ENCODE peak calls at places on chromosomes 3 and 15, in six cellular contexts. One of them, this sample, is unnamed.

GRCh38 chr3:148735597-148735996 is 37.9 kb downstream of the AGTR1 start:
- DNase-seq in mucosa of descending colon: no peak
- DNase-seq in aorta: no peak
- DNase-seq in astrocyte of the spinal cord: peak; percentile 24
- DNase-seq in CD4-positive, alpha-beta memory T cell: no peak
- DNase-seq in AG10803: peak; percentile 34
- DNase-seq in this sample: no peak

GRCh38 chr15:33296856-33297255 is 13.9 kb upstream of the RYR3 start:
- DNase-seq in AG10803: peak; percentile 5
- DNase-seq in aorta: no peak
- DNase-seq in mucosa of descending colon: no peak
- DNase-seq in CD4-positive, alpha-beta memory T cell: no peak
- DNase-seq in astrocyte of the spinal cord: no peak
- DNase-seq in this sample: no peak

GRCh38 chr15:95267476-95267875 is 1036.1 kb downstream of the MCTP2 start:
- DNase-seq in aorta: no peak
- DNase-seq in AG10803: peak; percentile 18
- DNase-seq in mucosa of descending colon: no peak
- DNase-seq in CD4-positive, alpha-beta memory T cell: no peak
- DNase-seq in astrocyte of the spinal cord: no peak
- DNase-seq in this sample: no peak

GRCh38 chr3:134364061-134364935 is 9.9 kb downstream of the AMOTL2 start:
- DNase-seq in aorta: peak; percentile 96
- DNase-seq in mucosa of descending colon: peak; percentile 89
- DNase-seq in CD4-positive, alpha-beta memory T cell: no peak
- DNase-seq in astrocyte of the spinal cord: peak; percentile 99
- DNase-seq in AG10803: peak; percentile 99
- DNase-seq in this sample: peak; percentile 95

GRCh38 chr3:167776144-167776685 is 40.7 kb downstream of the SERPINI1 start:
- DNase-seq in mucosa of descending colon: no peak
- DNase-seq in AG10803: no peak
- DNase-seq in aorta: no peak
- DNase-seq in astrocyte of the spinal cord: no peak
- DNase-seq in CD4-positive, alpha-beta memory T cell: no peak
- DNase-seq in this sample: no peak

GRCh38 chr3:179309225-179310109 is 13.4 kb upstream of the ZNF639 start:
- DNase-seq in AG10803: no peak
- DNase-seq in aorta: no peak
- DNase-seq in mucosa of descending colon: no peak
- DNase-seq in astrocyte of the spinal cord: no peak
- DNase-seq in CD4-positive, alpha-beta memory T cell: no peak
- DNase-seq in this sample: no peak

GRCh38 chr3:39721076-39721475 is 88.3 kb upstream of the MYRIP start:
- DNase-seq in aorta: no peak
- DNase-seq in CD4-positive, alpha-beta memory T cell: no peak
- DNase-seq in mucosa of descending colon: no peak
- DNase-seq in AG10803: peak; percentile 38
- DNase-seq in astrocyte of the spinal cord: no peak
- DNase-seq in this sample: no peak

GRCh38 chr3:195260286-195260905 is 10.6 kb downstream of the XXYLT1 start:
- DNase-seq in mucosa of descending colon: no peak
- DNase-seq in CD4-positive, alpha-beta memory T cell: no peak
- DNase-seq in astrocyte of the spinal cord: no peak
- DNase-seq in AG10803: no peak
- DNase-seq in aorta: peak; percentile 68
- DNase-seq in this sample: no peak

GRCh38 chr15:32718082-32718821 is 448 bp downstream of the GREM1 start:
- DNase-seq in AG10803: no peak
- DNase-seq in aorta: no peak
- DNase-seq in mucosa of descending colon: peak; percentile 59
- DNase-seq in astrocyte of the spinal cord: peak; percentile 43
- DNase-seq in CD4-positive, alpha-beta memory T cell: no peak
- DNase-seq in this sample: no peak

GRCh38 chr15:70201376-70201775 is 103.7 kb upstream of the TLE3 start:
- DNase-seq in aorta: no peak
- DNase-seq in mucosa of descending colon: no peak
- DNase-seq in AG10803: no peak
- DNase-seq in astrocyte of the spinal cord: no peak
- DNase-seq in CD4-positive, alpha-beta memory T cell: no peak
- DNase-seq in this sample: no peak

GRCh38 chr15:57626713-57627440 is 35.2 kb downstream of the MYZAP start:
- DNase-seq in CD4-positive, alpha-beta memory T cell: no peak
- DNase-seq in astrocyte of the spinal cord: no peak
- DNase-seq in mucosa of descending colon: no peak
- DNase-seq in AG10803: no peak
- DNase-seq in aorta: no peak
- DNase-seq in this sample: no peak

GRCh38 chr3:44522494-44522933 is 32.5 kb upstream of the ZKSCAN7 start:
- DNase-seq in astrocyte of the spinal cord: no peak
- DNase-seq in AG10803: peak; percentile 9
- DNase-seq in mucosa of descending colon: no peak
- DNase-seq in aorta: no peak
- DNase-seq in CD4-positive, alpha-beta memory T cell: no peak
- DNase-seq in this sample: no peak

GRCh38 chr15:65816441-65816840 is 24.3 kb upstream of the DENND4A start:
- DNase-seq in mucosa of descending colon: no peak
- DNase-seq in CD4-positive, alpha-beta memory T cell: no peak
- DNase-seq in AG10803: no peak
- DNase-seq in aorta: no peak
- DNase-seq in astrocyte of the spinal cord: no peak
- DNase-seq in this sample: no peak

GRCh38 chr3:71247221-71247947 is 336.1 kb downstream of the FOXP1 start:
- DNase-seq in aorta: no peak
- DNase-seq in AG10803: peak; percentile 23
- DNase-seq in mucosa of descending colon: no peak
- DNase-seq in astrocyte of the spinal cord: no peak
- DNase-seq in CD4-positive, alpha-beta memory T cell: no peak
- DNase-seq in this sample: no peak

DNA sequence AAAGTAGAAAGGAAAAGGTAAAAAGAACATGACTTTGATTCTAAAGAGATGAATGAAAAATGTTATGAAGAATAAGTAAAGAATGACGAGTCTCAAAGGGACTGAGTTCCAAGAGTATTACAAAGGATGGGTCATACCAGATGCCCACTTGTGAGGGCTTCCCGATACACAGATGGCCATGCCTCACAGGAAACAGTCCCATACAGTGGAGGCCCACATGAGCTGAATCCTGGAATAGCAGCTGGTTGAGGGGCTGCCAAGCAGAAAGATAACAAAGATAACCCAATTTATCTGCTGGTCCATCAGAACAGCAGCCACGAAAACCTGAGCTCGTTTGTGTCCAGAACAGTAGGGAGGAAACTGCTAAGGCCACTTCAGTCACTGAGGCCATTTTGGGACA is 3.7 kb downstream of the SSR3 start:
- DNase-seq in astrocyte of the spinal cord: peak; percentile 39
- DNase-seq in mucosa of descending colon: no peak
- DNase-seq in CD4-positive, alpha-beta memory T cell: no peak
- DNase-seq in aorta: no peak
- DNase-seq in AG10803: peak; percentile 73
- DNase-seq in this sample: no peak
- H3K4me3 ChIP-seq in astrocyte of the spinal cord: no peak overlapping the region
- H3K4me3 ChIP-seq in mucosa of descending colon: no peak overlapping the region
- H3K4me3 ChIP-seq in CD4-positive, alpha-beta memory T cell: no peak overlapping the region
- H3K4me3 ChIP-seq in aorta: no peak overlapping the region
- H3K4me3 ChIP-seq in AG10803: peak overlapping the region; percentile 11
- H3K4me3 ChIP-seq in this sample: no peak overlapping the region

GRCh38 chr15:76333720-76334437 is 2.7 kb upstream of the ISL2 start:
- DNase-seq in aorta: no peak
- DNase-seq in CD4-positive, alpha-beta memory T cell: no peak
- DNase-seq in astrocyte of the spinal cord: no peak
- DNase-seq in AG10803: no peak
- DNase-seq in mucosa of descending colon: no peak
- DNase-seq in this sample: no peak

GRCh38 chr15:76334438-76335004 is 2.1 kb upstream of the ISL2 start:
- DNase-seq in AG10803: no peak
- DNase-seq in aorta: no peak
- DNase-seq in astrocyte of the spinal cord: no peak
- DNase-seq in mucosa of descending colon: no peak
- DNase-seq in CD4-positive, alpha-beta memory T cell: no peak
- DNase-seq in this sample: no peak

GRCh38 chr15:76336254-76337046 is at the start of gene ISL2:
- DNase-seq in aorta: peak; percentile 66
- DNase-seq in CD4-positive, alpha-beta memory T cell: no peak
- DNase-seq in mucosa of descending colon: peak; percentile 79
- DNase-seq in astrocyte of the spinal cord: peak; percentile 38
- DNase-seq in AG10803: peak; percentile 96
- DNase-seq in this sample: no peak

GRCh38 chr15:76335851-76336253 is 721 bp upstream of the ISL2 start:
- DNase-seq in AG10803: no peak
- DNase-seq in astrocyte of the spinal cord: no peak
- DNase-seq in CD4-positive, alpha-beta memory T cell: no peak
- DNase-seq in mucosa of descending colon: no peak
- DNase-seq in aorta: no peak
- DNase-seq in this sample: no peak

DNA sequence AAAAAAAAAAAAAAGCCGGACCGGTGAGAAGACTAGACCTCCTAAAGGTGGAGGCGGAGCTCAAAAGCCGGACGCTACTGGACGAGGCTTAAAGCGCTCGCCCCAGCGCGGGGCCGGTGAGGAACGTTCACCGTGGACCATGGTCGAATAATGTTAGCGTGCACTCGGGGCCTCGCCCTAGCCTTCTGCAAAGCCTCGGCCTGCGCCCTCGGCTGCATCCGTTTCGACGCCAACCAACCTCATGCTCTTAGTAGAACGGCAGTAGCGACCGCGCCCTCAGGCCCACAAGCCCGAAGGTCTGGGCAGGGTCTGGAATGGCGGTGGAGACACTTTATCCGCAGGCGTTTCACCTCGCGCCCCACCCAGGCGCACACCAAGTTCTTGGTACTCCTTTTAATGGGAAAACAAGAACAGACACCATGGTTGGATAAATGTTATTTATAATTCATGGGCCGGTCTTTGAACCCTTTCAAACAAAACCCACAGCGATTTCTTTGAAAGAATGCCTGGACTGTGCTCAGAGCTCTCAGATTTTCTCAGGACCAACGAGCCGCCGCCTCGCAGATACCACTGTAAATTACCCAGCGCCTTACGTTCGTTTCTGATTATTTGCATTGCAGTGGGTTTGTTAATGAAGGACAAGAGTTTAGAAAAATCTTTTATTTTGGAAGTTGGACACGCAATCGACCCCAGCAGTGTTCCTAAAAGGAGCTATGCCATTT is 1.3 kb upstream of the ISL2 start:
- DNase-seq in aorta: no peak
- DNase-seq in CD4-positive, alpha-beta memory T cell: no peak
- DNase-seq in AG10803: no peak
- DNase-seq in mucosa of descending colon: peak; percentile 55
- DNase-seq in astrocyte of the spinal cord: no peak
- DNase-seq in this sample: no peak
- H3K4me3 ChIP-seq in aorta: no peak overlapping the region
- H3K4me3 ChIP-seq in CD4-positive, alpha-beta memory T cell: no peak overlapping the region
- H3K4me3 ChIP-seq in AG10803: peak overlapping the region; percentile 57
- H3K4me3 ChIP-seq in mucosa of descending colon: no peak overlapping the region
- H3K4me3 ChIP-seq in astrocyte of the spinal cord: no peak overlapping the region
- H3K4me3 ChIP-seq in this sample: no peak overlapping the region

GRCh38 chr15:71809346-71809745 is 1.0 kb upstream of the NR2E3 start:
- DNase-seq in aorta: no peak
- DNase-seq in CD4-positive, alpha-beta memory T cell: no peak
- DNase-seq in mucosa of descending colon: no peak
- DNase-seq in AG10803: no peak
- DNase-seq in astrocyte of the spinal cord: no peak
- DNase-seq in this sample: no peak

GRCh38 chr15:71808311-71809020 is 1.9 kb upstream of the NR2E3 start:
- DNase-seq in AG10803: no peak
- DNase-seq in CD4-positive, alpha-beta memory T cell: no peak
- DNase-seq in aorta: no peak
- DNase-seq in mucosa of descending colon: no peak
- DNase-seq in astrocyte of the spinal cord: no peak
- DNase-seq in this sample: no peak

GRCh38 chr15:71807691-71808091 is 2.7 kb upstream of the NR2E3 start:
- DNase-seq in mucosa of descending colon: no peak
- DNase-seq in CD4-positive, alpha-beta memory T cell: no peak
- DNase-seq in aorta: no peak
- DNase-seq in AG10803: peak; percentile 9
- DNase-seq in astrocyte of the spinal cord: peak; percentile 29
- DNase-seq in this sample: no peak

GRCh38 chr15:71806452-71806931 is 3.9 kb upstream of the NR2E3 start:
- DNase-seq in mucosa of descending colon: no peak
- DNase-seq in astrocyte of the spinal cord: peak; percentile 53
- DNase-seq in aorta: no peak
- DNase-seq in CD4-positive, alpha-beta memory T cell: no peak
- DNase-seq in AG10803: peak; percentile 12
- DNase-seq in this sample: no peak

GRCh38 chr15:71807125-71807629 is 3.2 kb upstream of the NR2E3 start:
- DNase-seq in mucosa of descending colon: no peak
- DNase-seq in astrocyte of the spinal cord: no peak
- DNase-seq in aorta: no peak
- DNase-seq in AG10803: no peak
- DNase-seq in CD4-positive, alpha-beta memory T cell: no peak
- DNase-seq in this sample: no peak
- H3K4me3 ChIP-seq in mucosa of descending colon: no peak overlapping the region
- H3K4me3 ChIP-seq in astrocyte of the spinal cord: no peak overlapping the region
- H3K4me3 ChIP-seq in aorta: no peak overlapping the region
- H3K4me3 ChIP-seq in AG10803: no peak overlapping the region
- H3K4me3 ChIP-seq in CD4-positive, alpha-beta memory T cell: no peak overlapping the region
- H3K4me3 ChIP-seq in this sample: no peak overlapping the region

GRCh38 chr3:152595975-152596832 is 238.7 kb upstream of the P2RY1 start:
- DNase-seq in AG10803: peak; percentile 87
- DNase-seq in aorta: peak; percentile 50
- DNase-seq in CD4-positive, alpha-beta memory T cell: peak; percentile 0
- DNase-seq in astrocyte of the spinal cord: peak; percentile 93
- DNase-seq in mucosa of descending colon: peak; percentile 42
- DNase-seq in this sample: peak; percentile 66
- H3K4me3 ChIP-seq in AG10803: peak overlapping the region; percentile 31
- H3K4me3 ChIP-seq in aorta: peak overlapping the region; percentile 3
- H3K4me3 ChIP-seq in CD4-positive, alpha-beta memory T cell: no peak overlapping the region
- H3K4me3 ChIP-seq in astrocyte of the spinal cord: peak overlapping the region; percentile 13
- H3K4me3 ChIP-seq in mucosa of descending colon: no peak overlapping the region
- H3K4me3 ChIP-seq in this sample: no peak overlapping the region

DNA sequence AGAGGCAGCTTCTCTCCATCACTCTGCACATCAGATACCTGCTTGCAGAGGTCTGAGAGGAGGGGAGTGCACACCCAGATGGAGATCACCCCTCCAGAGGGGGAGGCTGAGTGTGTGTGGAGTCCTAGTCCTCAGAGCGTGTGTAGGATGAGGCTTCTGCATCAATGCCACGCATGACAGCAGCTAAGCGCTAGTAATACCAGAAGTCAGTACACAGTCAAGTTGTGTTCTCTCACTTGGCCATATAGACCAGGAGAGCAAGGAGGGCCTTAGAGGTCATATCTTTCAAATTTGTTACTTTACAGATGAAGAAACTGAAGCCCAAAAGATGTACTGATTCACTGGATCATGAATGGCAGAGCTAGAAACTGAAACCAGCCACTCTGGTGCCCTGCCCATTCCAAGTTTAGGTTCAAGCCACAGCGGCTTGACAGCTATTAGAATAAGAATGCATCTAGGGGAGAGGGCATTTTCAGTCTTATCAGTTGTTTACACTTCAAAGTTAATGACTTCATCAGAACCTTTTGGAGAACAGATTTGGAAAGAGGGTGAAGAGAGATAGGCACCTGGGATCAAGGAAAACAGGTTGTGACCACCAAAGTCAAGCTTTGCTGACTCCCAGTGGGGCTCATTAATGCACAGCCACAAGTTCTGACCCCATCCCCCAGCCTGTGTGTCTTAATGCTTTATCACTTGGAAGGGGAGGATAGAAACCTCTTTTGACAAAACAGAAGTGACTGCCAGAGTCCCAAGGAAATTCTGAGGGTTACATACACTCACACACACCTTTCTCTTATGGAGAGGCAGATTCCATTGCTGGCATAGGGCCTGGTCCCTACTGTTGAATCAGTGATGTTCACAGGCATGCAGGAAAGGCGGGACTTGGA is 310.3 kb downstream of the CHST2 start:
- DNase-seq in AG10803: no peak
- DNase-seq in CD4-positive, alpha-beta memory T cell: no peak
- DNase-seq in astrocyte of the spinal cord: no peak
- DNase-seq in aorta: no peak
- DNase-seq in mucosa of descending colon: no peak
- DNase-seq in this sample: no peak
- H3K4me3 ChIP-seq in AG10803: no peak overlapping the region
- H3K4me3 ChIP-seq in CD4-positive, alpha-beta memory T cell: no peak overlapping the region
- H3K4me3 ChIP-seq in astrocyte of the spinal cord: no peak overlapping the region
- H3K4me3 ChIP-seq in aorta: no peak overlapping the region
- H3K4me3 ChIP-seq in mucosa of descending colon: no peak overlapping the region
- H3K4me3 ChIP-seq in this sample: no peak overlapping the region

This sample was measured in AG09309.